ENCODE peak calls at places on chromosomes 6 and 20, in six cellular contexts. K is left cardiac atrium; N is NCI-H2171; T is effector CD4-positive, alpha-beta T cell; M is posterior cingulate gyrus; L is globus pallidus. F is an unnamed sample.

GRCh38 chr6:7262037-7262461 is 51.0 kb downstream of the SSR1 start:
- DNase-seq in K (peak), N (peak), T (no peak), M (no peak), L (no peak), F (no peak)

GRCh38 chr6:53566755-53567154 is 21.9 kb upstream of the GCLC start:
- DNase-seq in K (no peak), N (no peak), T (no peak), M (no peak), L (no peak), F (no peak)

GRCh38 chr20:39103305-39103704 is 141.2 kb downstream of the DHX35 start:
- DNase-seq in K (no peak), N (no peak), T (no peak), M (no peak), L (no peak), F (no peak)

GRCh38 chr20:58645277-58645968 is 5.7 kb upstream of the STX16 start:
- DNase-seq in K (no peak), N (no peak), T (no peak), M (no peak), L (no peak), F (no peak)

GRCh38 chr20:32674362-32674789 is 635 bp upstream of the C20orf203 start:
- DNase-seq in K (no peak), N (peak), T (peak), M (no peak), L (no peak), F (peak)

GRCh38 chr6:168415149-168415992 is 25.6 kb upstream of the SMOC2 start:
- DNase-seq in K (no peak), N (no peak), T (no peak), M (no peak), L (no peak), F (no peak)

GRCh38 chr6:45327956-45328522 is at the start of gene RUNX2:
- DNase-seq in K (no peak), N (no peak), T (no peak), M (no peak), L (peak), F (no peak)

GRCh38 chr20:25623225-25623735 is 534 bp downstream of the NANP start:
- DNase-seq in K (peak), N (no peak), T (peak), M (no peak), L (peak), F (no peak)

GRCh38 chr6:143964667-143965066 is 43.4 kb downstream of the PLAGL1 start:
- DNase-seq in K (no peak), N (no peak), T (no peak), M (no peak), L (no peak), F (no peak)

GRCh38 chr20:54103067-54103761 is 32.8 kb upstream of the BCAS1 start:
- DNase-seq in K (peak), N (peak), T (peak), M (no peak), L (peak), F (peak)

GRCh38 chr6:141963543-141964295 is 169.0 kb upstream of the GJE1 start:
- DNase-seq in K (no peak), N (no peak), T (no peak), M (no peak), L (no peak), F (no peak)

GRCh38 chr6:37131104-37131959 is 38.6 kb upstream of the PIM1 start:
- DNase-seq in K (peak), N (no peak), T (no peak), M (peak), L (peak), F (no peak)

GRCh38 chr6:3418521-3419060 is 38.3 kb downstream of the SLC22A23 start:
- DNase-seq in K (no peak), N (no peak), T (no peak), M (no peak), L (no peak), F (no peak)

GRCh38 chr6:93701526-93701925 is 282.2 kb upstream of the EPHA7 start:
- DNase-seq in K (no peak), N (no peak), T (no peak), M (no peak), L (no peak), F (no peak)

GRCh38 chr20:25478889-25479568 is 71.6 kb downstream of the GINS1 start:
- DNase-seq in K (no peak), N (no peak), T (no peak), M (no peak), L (no peak), F (no peak)

GRCh38 chr6:31897612-31898199 is at the start of gene EHMT2:
- DNase-seq in K (peak), N (peak), T (peak), M (peak), L (peak), F (peak)

GRCh38 chr6:113735487-113735886 is 121.7 kb upstream of the MARCKS start:
- DNase-seq in K (no peak), N (no peak), T (no peak), M (no peak), L (no peak), F (no peak)

GRCh38 chr6:170097505-170098427 is 193.1 kb downstream of the DLL1 start:
- DNase-seq in K (no peak), N (no peak), T (no peak), M (peak), L (no peak), F (no peak)

GRCh38 chr20:51385941-51386530 is 156.5 kb downstream of the NFATC2 start:
- DNase-seq in K (no peak), N (no peak), T (peak), M (no peak), L (no peak), F (no peak)

GRCh38 chr6:148818939-148819575 is 72.2 kb downstream of the UST start:
- DNase-seq in K (no peak), N (no peak), T (no peak), M (no peak), L (no peak), F (peak)

GRCh38 chr20:10061641-10062040 is 26.9 kb downstream of the ANKEF1 start:
- DNase-seq in K (no peak), N (peak), T (no peak), M (no peak), L (no peak), F (no peak)

GRCh38 chr6:123803862-123804681 is at the start of gene NKAIN2:
- DNase-seq in K (peak), N (peak), T (no peak), M (peak), L (no peak), F (no peak)

GRCh38 chr20:37407573-37408002 is 61.6 kb downstream of the SRC start:
- DNase-seq in K (no peak), N (no peak), T (no peak), M (peak), L (no peak), F (no peak)

GRCh38 chr6:151763938-151764680 is 43.4 kb upstream of the ESR1 start:
- DNase-seq in K (peak), N (no peak), T (no peak), M (peak), L (peak), F (peak)

GRCh38 chr6:101806241-101806640 is 412.7 kb downstream of the GRIK2 start:
- DNase-seq in K (no peak), N (no peak), T (no peak), M (no peak), L (no peak), F (no peak)

GRCh38 chr6:140320081-140320798 is 945.8 kb upstream of the CITED2 start:
- DNase-seq in K (no peak), N (no peak), T (no peak), M (no peak), L (peak), F (peak)

GRCh38 chr6:18141805-18142590 is 12.9 kb downstream of the TPMT start:
- DNase-seq in K (no peak), N (peak), T (no peak), M (no peak), L (no peak), F (peak)

GRCh38 chr6:28816909-28817807 is 106.6 kb downstream of the TRIM27 start:
- DNase-seq in K (no peak), N (no peak), T (no peak), M (no peak), L (no peak), F (peak)